ENCODE peak calls at places on chromosomes 1 and 21, in ten cellular contexts. B, L, D, K, M, O, I, W, U and S are unnamed samples.

GRCh38 chr1:156112276-156113137 is 2.0 kb upstream of the LMNA start:
- DNase-seq in B (no peak), L (no peak), D (peak; percentile 63), K (no peak), M (no peak), O (no peak), I (no peak), W (no peak), U (no peak), S (no peak)

GRCh38 chr1:230267338-230268065 is 158.6 kb downstream of the PGBD5 start:
- DNase-seq in B (no peak), L (no peak), D (peak; percentile 39), K (no peak), M (no peak), O (no peak), I (no peak), W (no peak), U (no peak), S (no peak)

GRCh38 chr1:235502601-235503332 is 1.5 kb downstream of the B3GALNT2 start:
- DNase-seq in B (no peak), L (no peak), D (no peak), K (no peak), M (no peak), O (peak; percentile 39), I (no peak), W (no peak), U (no peak), S (no peak)

GRCh38 chr21:25934771-25935224 is 200.0 kb downstream of the GABPA start:
- DNase-seq in B (no peak), L (peak; percentile 84), D (no peak), K (peak; percentile 79), M (peak; percentile 78), O (peak; percentile 96), I (no peak), W (no peak), U (peak; percentile 63), S (no peak)

GRCh38 chr1:40625476-40626382 is 39.8 kb downstream of the RIMS3 start:
- DNase-seq in B (no peak), L (no peak), D (no peak), K (no peak), M (no peak), O (peak; percentile 56), I (no peak), W (no peak), U (no peak), S (no peak)

GRCh38 chr1:3633344-3634058 is 8.7 kb downstream of the TPRG1L start:
- DNase-seq in B (no peak), L (no peak), D (no peak), K (no peak), M (peak; percentile 50), O (no peak), I (no peak), W (no peak), U (no peak), S (no peak)

GRCh38 chr1:117069220-117069844 is 9.2 kb downstream of the TTF2 start:
- DNase-seq in B (no peak), L (no peak), D (no peak), K (no peak), M (no peak), O (no peak), I (no peak), W (no peak), U (no peak), S (no peak)

GRCh38 chr1:27049607-27050006 is 37.0 kb upstream of the TENT5B start:
- DNase-seq in B (no peak), L (no peak), D (peak; percentile 28), K (no peak), M (no peak), O (no peak), I (no peak), W (no peak), U (no peak), S (no peak)

GRCh38 chr1:230844561-230844960 is 23.8 kb downstream of the C1orf198 start:
- DNase-seq in B (no peak), L (no peak), D (no peak), K (no peak), M (no peak), O (no peak), I (no peak), W (no peak), U (no peak), S (no peak)

GRCh38 chr1:46303872-46304326 is 401 bp downstream of the UQCRH start:
- DNase-seq in B (no peak), L (no peak), D (no peak), K (no peak), M (no peak), O (no peak), I (no peak), W (no peak), U (no peak), S (no peak)

GRCh38 chr1:217889401-217889800 is 258.3 kb downstream of the SPATA17 start:
- DNase-seq in B (no peak), L (no peak), D (peak; percentile 40), K (no peak), M (no peak), O (peak; percentile 58), I (no peak), W (peak; percentile 68), U (no peak), S (no peak)

GRCh38 chr1:165075725-165076370 is 280.7 kb downstream of the LMX1A start:
- DNase-seq in B (no peak), L (no peak), D (peak; percentile 38), K (no peak), M (no peak), O (peak; percentile 46), I (no peak), W (peak; percentile 29), U (no peak), S (peak; percentile 42)

GRCh38 chr1:112461200-112461871 is 47.4 kb upstream of the WNT2B start:
- DNase-seq in B (no peak), L (no peak), D (no peak), K (no peak), M (no peak), O (no peak), I (no peak), W (no peak), U (no peak), S (no peak)

GRCh38 chr1:112465122-112465521 is 43.6 kb upstream of the WNT2B start:
- DNase-seq in B (no peak), L (no peak), D (no peak), K (no peak), M (no peak), O (no peak), I (no peak), W (no peak), U (no peak), S (no peak)

GRCh38 chr1:112464501-112464900 is 44.3 kb upstream of the WNT2B start:
- DNase-seq in B (no peak), L (no peak), D (no peak), K (no peak), M (no peak), O (no peak), I (no peak), W (no peak), U (no peak), S (no peak)

GRCh38 chr1:112462953-112463279 is 45.8 kb upstream of the WNT2B start:
- DNase-seq in B (no peak), L (no peak), D (no peak), K (no peak), M (no peak), O (no peak), I (no peak), W (no peak), U (no peak), S (no peak)

DNA sequence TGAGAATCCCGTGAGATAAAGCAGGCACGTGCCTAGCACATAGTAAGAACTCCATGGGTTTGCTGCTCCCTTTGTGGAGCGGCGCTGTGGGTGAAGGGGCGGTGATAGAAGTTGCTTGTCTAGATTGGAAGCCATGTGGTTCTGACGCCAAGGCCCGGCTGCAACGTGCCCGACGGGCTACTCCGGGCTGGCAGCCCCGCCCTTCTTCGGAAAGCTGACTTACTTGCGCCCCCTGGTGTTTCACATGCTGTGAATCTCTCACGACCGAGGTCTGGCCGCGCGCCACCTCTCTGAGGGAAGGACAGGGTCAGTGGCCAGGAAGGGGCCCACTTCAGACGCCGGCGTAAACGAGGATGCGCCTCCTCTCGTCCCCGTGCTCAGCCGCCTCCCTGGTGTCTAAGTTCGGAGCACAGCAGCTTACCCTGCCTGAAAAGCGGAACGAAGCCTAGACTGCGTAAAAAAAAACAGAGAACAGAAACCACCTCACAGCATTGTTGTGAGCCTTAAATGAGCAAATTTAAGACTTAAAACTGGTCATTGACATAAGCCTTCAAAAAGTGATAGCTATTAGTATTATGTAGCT is 42.6 kb upstream of the WNT2B start:
- DNase-seq in B (peak; percentile 81), L (peak; percentile 97), D (peak; percentile 95), K (peak; percentile 97), M (peak; percentile 93), O (peak; percentile 89), I (peak; percentile 77), W (peak; percentile 94), U (peak; percentile 74), S (peak; percentile 87)
- TF ChIP-seq CTCF in B (no peak), L (peak; percentile 85), D (peak; percentile 86), K (peak; percentile 87), M (peak; percentile 83), O (peak; percentile 76), I (peak; percentile 90), W (peak; percentile 75), U (peak; percentile 88), S (peak; percentile 85)

GRCh38 chr1:25432364-25432719 is 1.6 kb downstream of the MACO1 start:
- DNase-seq in B (no peak), L (no peak), D (no peak), K (no peak), M (no peak), O (no peak), I (no peak), W (no peak), U (no peak), S (no peak)
- TF ChIP-seq CTCF in B (no peak), L (no peak), D (no peak), K (no peak), M (no peak), O (no peak), I (no peak), W (no peak), U (no peak), S (no peak)

GRCh38 chr1:23156940-23157339 is 11.7 kb downstream of the LUZP1 start:
- DNase-seq in B (no peak), L (no peak), D (no peak), K (no peak), M (no peak), O (no peak), I (no peak), W (no peak), U (no peak), S (no peak)
- TF ChIP-seq CTCF in B (no peak), L (no peak), D (no peak), K (no peak), M (no peak), O (no peak), I (no peak), W (no peak), U (no peak), S (no peak)

DNA sequence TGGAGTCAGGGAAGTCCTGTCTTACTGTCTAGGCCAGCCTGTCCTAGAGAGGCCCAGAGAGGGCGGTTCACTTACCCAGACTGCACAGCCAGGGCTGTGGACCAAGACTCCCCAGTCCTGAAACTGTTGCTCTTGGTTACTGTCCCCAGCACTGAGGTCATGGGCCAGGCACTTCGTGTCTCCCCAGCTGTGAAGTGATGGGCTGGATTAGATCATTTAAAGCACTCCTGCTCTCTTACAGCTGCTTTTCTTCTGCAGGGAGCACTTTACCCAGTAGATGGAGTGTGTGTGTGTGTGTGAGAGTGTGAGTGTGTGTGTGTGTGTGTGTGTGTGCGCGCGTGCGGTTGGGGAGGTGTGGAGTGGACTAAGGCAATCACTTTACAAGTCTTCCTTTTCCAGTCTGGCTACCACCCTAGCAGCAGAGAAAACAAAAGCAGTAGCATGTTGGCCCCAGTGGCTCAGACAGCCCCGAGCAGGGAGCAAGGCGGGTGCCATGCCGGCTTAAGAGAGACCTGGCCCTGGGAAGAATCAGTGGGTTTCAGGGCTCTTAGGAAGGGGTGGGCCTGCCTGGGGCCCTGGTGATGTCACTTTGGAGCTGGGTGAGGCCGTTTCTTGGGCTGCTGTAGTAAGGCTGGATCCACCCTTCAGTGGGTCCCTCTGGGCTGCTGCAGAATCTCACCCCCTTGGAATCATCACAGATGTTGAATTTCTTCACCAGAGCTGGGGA is 2.4 kb downstream of the SPSB1 start:
- DNase-seq in B (no peak), L (peak; percentile 35), D (no peak), K (peak; percentile 44), M (no peak), O (no peak), I (no peak), W (no peak), U (no peak), S (no peak)
- TF ChIP-seq CTCF in B (no peak), L (no peak), D (no peak), K (no peak), M (no peak), O (no peak), I (peak; percentile 41), W (no peak), U (peak; percentile 25), S (no peak)